ENCODE peak calls at places on chromosome 20, in eight cellular contexts. D, E, V, Z, X, B, R and P are unnamed samples.

GRCh38 chr20:49230575-49231211 is 11.5 kb downstream of the DDX27 start:
- DNase-seq in D (no peak), E (peak; percentile 48), V (no peak), Z (peak; percentile 27), X (no peak), B (no peak), R (no peak), P (no peak)

GRCh38 chr20:25865715-25866656 is 169.3 kb upstream of the ZNF337 start:
- DNase-seq in D (peak; percentile 57), E (peak; percentile 86), V (peak; percentile 92), Z (peak; percentile 87), X (no peak), B (peak; percentile 79), R (peak; percentile 78), P (peak; percentile 60)

GRCh38 chr20:33709398-33709797 is 10.7 kb downstream of the PXMP4 start:
- DNase-seq in D (no peak), E (no peak), V (no peak), Z (no peak), X (no peak), B (no peak), R (no peak), P (no peak)

GRCh38 chr20:29689411-29690225 is 1567.8 kb upstream of the DEFB115 start:
- DNase-seq in D (no peak), E (peak; percentile 65), V (peak; percentile 76), Z (peak; percentile 22), X (no peak), B (peak; percentile 60), R (no peak), P (no peak)

GRCh38 chr20:44967207-44967807 is 995 bp downstream of the STK4 start:
- DNase-seq in D (no peak), E (peak; percentile 26), V (no peak), Z (no peak), X (no peak), B (no peak), R (no peak), P (no peak)

GRCh38 chr20:23086931-23087411 is 847 bp upstream of the CD93 start:
- DNase-seq in D (no peak), E (no peak), V (peak; percentile 84), Z (peak; percentile 64), X (peak; percentile 80), B (no peak), R (no peak), P (no peak)

GRCh38 chr20:46512943-46513844 is at the start of gene ZNF334:
- DNase-seq in D (peak; percentile 40), E (peak; percentile 71), V (peak; percentile 88), Z (peak; percentile 77), X (peak; percentile 87), B (peak; percentile 3), R (peak; percentile 73), P (peak; percentile 56)

GRCh38 chr20:33328157-33328556 is 45.1 kb downstream of the BPIFB1 start:
- DNase-seq in D (no peak), E (no peak), V (no peak), Z (no peak), X (no peak), B (no peak), R (no peak), P (no peak)

GRCh38 chr20:40494238-40494637 is 194.8 kb downstream of the MAFB start:
- DNase-seq in D (no peak), E (no peak), V (no peak), Z (no peak), X (no peak), B (no peak), R (no peak), P (no peak)

GRCh38 chr20:62143118-62143975 is at the start of the genes PSMA7 and SS18L1:
- DNase-seq in D (peak; percentile 82), E (peak; percentile 93), V (peak; percentile 99), Z (peak; percentile 90), X (peak; percentile 95), B (peak; percentile 83), R (peak; percentile 86), P (peak; percentile 78)

GRCh38 chr20:10006461-10006860 is 28.3 kb upstream of the ANKEF1 start:
- DNase-seq in D (no peak), E (no peak), V (no peak), Z (no peak), X (no peak), B (no peak), R (no peak), P (no peak)

GRCh38 chr20:1119128-1119505 is 715 bp downstream of the PSMF1 start:
- DNase-seq in D (no peak), E (no peak), V (no peak), Z (no peak), X (no peak), B (no peak), R (no peak), P (no peak)

GRCh38 chr20:64083380-64084208 is 604 bp downstream of the LKAAEAR1 start:
- DNase-seq in D (peak; percentile 62), E (peak; percentile 82), V (peak; percentile 95), Z (peak; percentile 77), X (peak; percentile 92), B (peak; percentile 70), R (peak; percentile 91), P (peak; percentile 75)
- TF ChIP-seq CTCF in D (peak; percentile 31), E (peak; percentile 59), V (peak; percentile 79), Z (peak; percentile 83), X (peak; percentile 78), B (peak; percentile 51), R (peak; percentile 46), P (peak; percentile 68)

GRCh38 chr20:57330998-57331397 is 1.4 kb downstream of the SPO11 start:
- DNase-seq in D (no peak), E (peak; percentile 7), V (no peak), Z (no peak), X (no peak), B (no peak), R (no peak), P (no peak)

GRCh38 chr20:57332105-57333089 is 2.8 kb downstream of the SPO11 start:
- DNase-seq in D (no peak), E (no peak), V (no peak), Z (no peak), X (no peak), B (no peak), R (no peak), P (no peak)

GRCh38 chr20:57329608-57330221 is at the start of gene SPO11:
- DNase-seq in D (no peak), E (no peak), V (peak; percentile 73), Z (no peak), X (peak; percentile 83), B (no peak), R (peak; percentile 22), P (no peak)

DNA sequence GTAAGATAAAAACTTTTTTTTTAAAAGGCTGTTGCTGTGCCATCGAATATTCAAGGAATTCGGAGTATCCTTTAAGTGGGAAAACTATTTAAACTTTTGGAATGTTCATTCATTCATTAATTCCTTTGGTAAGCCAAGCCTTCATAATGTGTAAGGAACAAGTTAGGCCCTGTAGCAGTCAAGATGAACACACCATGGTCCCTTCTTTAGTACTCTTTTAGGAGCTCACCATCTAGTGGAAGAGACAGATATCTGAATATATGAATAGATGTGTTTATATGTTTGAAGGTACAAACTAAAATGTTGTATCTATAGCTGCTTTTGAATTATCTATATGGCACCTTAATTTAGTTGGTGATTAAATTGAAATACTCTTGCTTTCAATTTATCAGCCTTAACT is 5.8 kb downstream of the SPO11 start:
- DNase-seq in D (no peak), E (no peak), V (no peak), Z (no peak), X (no peak), B (no peak), R (no peak), P (no peak)
- TF ChIP-seq CTCF in D (no peak), E (no peak), V (no peak), Z (no peak), X (peak; percentile 20), B (no peak), R (no peak), P (no peak)

GRCh38 chr20:63264519-63264918 is 8.1 kb upstream of the ARFGAP1 start:
- DNase-seq in D (no peak), E (no peak), V (no peak), Z (no peak), X (no peak), B (no peak), R (no peak), P (no peak)
- TF ChIP-seq CTCF in D (no peak), E (no peak), V (no peak), Z (no peak), X (no peak), B (no peak), R (no peak), P (no peak)

GRCh38 chr20:31746068-31746878 is 7.2 kb downstream of the TPX2 start:
- DNase-seq in D (no peak), E (no peak), V (no peak), Z (no peak), X (no peak), B (no peak), R (no peak), P (no peak)
- TF ChIP-seq CTCF in D (no peak), E (no peak), V (no peak), Z (no peak), X (no peak), B (no peak), R (no peak), P (no peak)

DNA sequence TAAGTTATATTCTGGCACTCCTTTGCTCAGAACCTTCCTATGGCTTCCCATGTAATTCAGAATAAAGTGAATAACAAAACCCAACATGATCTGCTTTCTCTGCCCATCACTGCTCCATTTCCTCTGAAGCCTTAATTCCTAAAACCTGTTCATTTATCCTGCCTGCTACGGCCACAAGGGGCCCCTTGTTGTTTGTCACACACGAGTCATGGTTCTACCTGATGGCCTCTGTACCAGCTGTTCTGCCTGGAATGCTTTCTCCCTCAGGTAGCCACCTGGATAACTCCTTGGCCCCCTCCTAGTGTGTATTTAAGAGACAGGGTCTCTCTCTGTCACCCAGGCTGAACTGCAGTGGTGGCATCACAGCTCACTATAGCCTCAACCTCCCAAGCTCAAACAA is 26.8 kb downstream of the ERGIC3 start:
- DNase-seq in D (no peak), E (no peak), V (no peak), Z (no peak), X (no peak), B (no peak), R (no peak), P (no peak)
- TF ChIP-seq CTCF in D (no peak), E (no peak), V (no peak), Z (no peak), X (peak; percentile 20), B (peak; percentile 25), R (peak; percentile 10), P (peak; percentile 53)

GRCh38 chr20:59751075-59751711 is 146.9 kb downstream of the PHACTR3 start:
- DNase-seq in D (peak; percentile 24), E (peak; percentile 62), V (peak; percentile 95), Z (peak; percentile 78), X (no peak), B (peak; percentile 33), R (peak; percentile 77), P (peak; percentile 81)
- TF ChIP-seq CTCF in D (peak; percentile 54), E (peak; percentile 70), V (peak; percentile 70), Z (peak; percentile 79), X (peak; percentile 48), B (peak; percentile 34), R (peak; percentile 33), P (peak; percentile 94)

GRCh38 chr20:51426879-51427624 is 115.5 kb downstream of the NFATC2 start:
- DNase-seq in D (no peak), E (no peak), V (no peak), Z (no peak), X (no peak), B (no peak), R (no peak), P (no peak)
- TF ChIP-seq CTCF in D (no peak), E (no peak), V (no peak), Z (no peak), X (no peak), B (no peak), R (no peak), P (no peak)